ENCODE peak calls at places on chromosomes 3 and 15, in eight cellular contexts. One of them, this sample, is unnamed.

GRCh38 chr3:107798381-107798780 is 275.6 kb downstream of the BBX start:
- DNase-seq in T-cell: no peak
- DNase-seq in GDM1: no peak
- DNase-seq in stomach: no peak
- DNase-seq in HCEC 1CT: no peak
- DNase-seq in progenitor cell of endocrine pancreas: no peak
- DNase-seq in HT1080: no peak
- DNase-seq in Caki2: no peak
- DNase-seq in this sample: no peak

GRCh38 chr15:61243984-61244593 is 15.0 kb upstream of the RORA start:
- DNase-seq in progenitor cell of endocrine pancreas: no peak
- DNase-seq in Caki2: no peak
- DNase-seq in stomach: no peak
- DNase-seq in T-cell: no peak
- DNase-seq in HT1080: no peak
- DNase-seq in GDM1: no peak
- DNase-seq in HCEC 1CT: no peak
- DNase-seq in this sample: no peak

GRCh38 chr3:137121704-137122314 is 164.0 kb downstream of the IL20RB start:
- DNase-seq in Caki2: peak; percentile 10
- DNase-seq in HT1080: peak; percentile 56
- DNase-seq in progenitor cell of endocrine pancreas: no peak
- DNase-seq in T-cell: no peak
- DNase-seq in GDM1: peak; percentile 8
- DNase-seq in stomach: no peak
- DNase-seq in HCEC 1CT: peak; percentile 40
- DNase-seq in this sample: no peak

GRCh38 chr3:53974314-53974713 is 82.7 kb upstream of the SELENOK start:
- DNase-seq in HT1080: no peak
- DNase-seq in stomach: no peak
- DNase-seq in T-cell: no peak
- DNase-seq in HCEC 1CT: no peak
- DNase-seq in GDM1: no peak
- DNase-seq in progenitor cell of endocrine pancreas: no peak
- DNase-seq in Caki2: no peak
- DNase-seq in this sample: no peak

GRCh38 chr3:94246136-94246535 is 183.3 kb downstream of the NSUN3 start:
- DNase-seq in HT1080: peak; percentile 6
- DNase-seq in HCEC 1CT: no peak
- DNase-seq in T-cell: no peak
- DNase-seq in GDM1: no peak
- DNase-seq in progenitor cell of endocrine pancreas: no peak
- DNase-seq in Caki2: no peak
- DNase-seq in stomach: no peak
- DNase-seq in this sample: no peak

GRCh38 chr3:42052867-42053351 is 38.2 kb upstream of the TRAK1 start:
- DNase-seq in GDM1: no peak
- DNase-seq in progenitor cell of endocrine pancreas: no peak
- DNase-seq in T-cell: no peak
- DNase-seq in Caki2: no peak
- DNase-seq in HCEC 1CT: no peak
- DNase-seq in stomach: no peak
- DNase-seq in HT1080: no peak
- DNase-seq in this sample: no peak

GRCh38 chr3:124582621-124583437 is 147.4 kb upstream of the UMPS start:
- DNase-seq in progenitor cell of endocrine pancreas: no peak
- DNase-seq in HCEC 1CT: no peak
- DNase-seq in Caki2: peak; percentile 82
- DNase-seq in T-cell: no peak
- DNase-seq in HT1080: peak; percentile 47
- DNase-seq in stomach: no peak
- DNase-seq in GDM1: peak; percentile 22
- DNase-seq in this sample: no peak

GRCh38 chr3:14812196-14812785 is 6.5 kb upstream of the FGD5 start:
- DNase-seq in HT1080: no peak
- DNase-seq in stomach: no peak
- DNase-seq in GDM1: peak; percentile 56
- DNase-seq in progenitor cell of endocrine pancreas: no peak
- DNase-seq in Caki2: no peak
- DNase-seq in T-cell: no peak
- DNase-seq in HCEC 1CT: no peak
- DNase-seq in this sample: no peak

GRCh38 chr3:158105710-158106438 is at the start of gene SHOX2:
- DNase-seq in HCEC 1CT: peak; percentile 69
- DNase-seq in progenitor cell of endocrine pancreas: no peak
- DNase-seq in T-cell: no peak
- DNase-seq in Caki2: peak; percentile 75
- DNase-seq in GDM1: no peak
- DNase-seq in HT1080: peak; percentile 75
- DNase-seq in stomach: peak; percentile 28
- DNase-seq in this sample: no peak

GRCh38 chr3:59327324-59327939 is 277.6 kb upstream of the CFAP20DC start:
- DNase-seq in progenitor cell of endocrine pancreas: no peak
- DNase-seq in T-cell: no peak
- DNase-seq in Caki2: peak; percentile 93
- DNase-seq in GDM1: no peak
- DNase-seq in HT1080: peak; percentile 88
- DNase-seq in HCEC 1CT: peak; percentile 67
- DNase-seq in stomach: no peak
- DNase-seq in this sample: no peak

GRCh38 chr3:172351895-172352466 is 96.3 kb downstream of the GHSR start:
- DNase-seq in progenitor cell of endocrine pancreas: no peak
- DNase-seq in HT1080: no peak
- DNase-seq in HCEC 1CT: no peak
- DNase-seq in Caki2: no peak
- DNase-seq in T-cell: no peak
- DNase-seq in stomach: no peak
- DNase-seq in GDM1: no peak
- DNase-seq in this sample: no peak

GRCh38 chr15:63501256-63502089 is 2.9 kb upstream of the USP3 start:
- DNase-seq in HCEC 1CT: peak; percentile 82
- DNase-seq in HT1080: peak; percentile 58
- DNase-seq in progenitor cell of endocrine pancreas: no peak
- DNase-seq in T-cell: no peak
- DNase-seq in Caki2: peak; percentile 73
- DNase-seq in stomach: peak; percentile 80
- DNase-seq in GDM1: no peak
- DNase-seq in this sample: no peak

GRCh38 chr15:29668120-29668602 is 154.1 kb downstream of the TJP1 start:
- DNase-seq in GDM1: peak; percentile 63
- DNase-seq in HCEC 1CT: peak; percentile 71
- DNase-seq in stomach: peak; percentile 85
- DNase-seq in T-cell: no peak
- DNase-seq in HT1080: peak; percentile 86
- DNase-seq in Caki2: peak; percentile 80
- DNase-seq in progenitor cell of endocrine pancreas: peak; percentile 60
- DNase-seq in this sample: no peak

GRCh38 chr15:64105113-64105704 is 9.4 kb downstream of the SNX1 start:
- DNase-seq in T-cell: no peak
- DNase-seq in GDM1: no peak
- DNase-seq in HT1080: no peak
- DNase-seq in progenitor cell of endocrine pancreas: no peak
- DNase-seq in stomach: no peak
- DNase-seq in HCEC 1CT: peak; percentile 60
- DNase-seq in Caki2: no peak
- DNase-seq in this sample: no peak

GRCh38 chr3:143525408-143525807 is 322.9 kb downstream of the SLC9A9 start:
- DNase-seq in HCEC 1CT: peak; percentile 94
- DNase-seq in GDM1: no peak
- DNase-seq in Caki2: no peak
- DNase-seq in stomach: no peak
- DNase-seq in progenitor cell of endocrine pancreas: no peak
- DNase-seq in HT1080: no peak
- DNase-seq in T-cell: no peak
- DNase-seq in this sample: no peak

GRCh38 chr3:105752791-105753415 is 115.9 kb downstream of the CBLB start:
- DNase-seq in HCEC 1CT: peak; percentile 14
- DNase-seq in Caki2: no peak
- DNase-seq in progenitor cell of endocrine pancreas: no peak
- DNase-seq in stomach: no peak
- DNase-seq in HT1080: peak; percentile 5
- DNase-seq in GDM1: no peak
- DNase-seq in T-cell: peak; percentile 44
- DNase-seq in this sample: peak; percentile 25

GRCh38 chr3:119223511-119223910 is 17.2 kb downstream of the B4GALT4 start:
- DNase-seq in stomach: no peak
- DNase-seq in HT1080: no peak
- DNase-seq in HCEC 1CT: no peak
- DNase-seq in Caki2: no peak
- DNase-seq in T-cell: no peak
- DNase-seq in GDM1: no peak
- DNase-seq in progenitor cell of endocrine pancreas: no peak
- DNase-seq in this sample: no peak

GRCh38 chr15:33138000-33138399 is 56.5 kb downstream of the FMN1 start:
- DNase-seq in stomach: no peak
- DNase-seq in HCEC 1CT: no peak
- DNase-seq in HT1080: no peak
- DNase-seq in progenitor cell of endocrine pancreas: no peak
- DNase-seq in GDM1: no peak
- DNase-seq in T-cell: no peak
- DNase-seq in Caki2: no peak
- DNase-seq in this sample: no peak

GRCh38 chr3:5047764-5048163 is 68.5 kb downstream of the BHLHE40 start:
- DNase-seq in HCEC 1CT: no peak
- DNase-seq in HT1080: no peak
- DNase-seq in GDM1: no peak
- DNase-seq in Caki2: no peak
- DNase-seq in T-cell: no peak
- DNase-seq in stomach: no peak
- DNase-seq in progenitor cell of endocrine pancreas: no peak
- DNase-seq in this sample: no peak

GRCh38 chr3:120438971-120439370 is 11.8 kb downstream of the FSTL1 start:
- DNase-seq in Caki2: no peak
- DNase-seq in GDM1: no peak
- DNase-seq in HCEC 1CT: peak; percentile 62
- DNase-seq in stomach: no peak
- DNase-seq in HT1080: peak; percentile 51
- DNase-seq in progenitor cell of endocrine pancreas: no peak
- DNase-seq in T-cell: no peak
- DNase-seq in this sample: no peak

GRCh38 chr3:170598091-170598502 is 12.2 kb upstream of the SLC7A14 start:
- DNase-seq in Caki2: no peak
- DNase-seq in progenitor cell of endocrine pancreas: no peak
- DNase-seq in GDM1: no peak
- DNase-seq in T-cell: no peak
- DNase-seq in HT1080: no peak
- DNase-seq in stomach: no peak
- DNase-seq in HCEC 1CT: no peak
- DNase-seq in this sample: no peak

GRCh38 chr3:126849768-126850167 is 133.1 kb upstream of the PLXNA1 start:
- DNase-seq in progenitor cell of endocrine pancreas: no peak
- DNase-seq in HCEC 1CT: no peak
- DNase-seq in stomach: no peak
- DNase-seq in T-cell: no peak
- DNase-seq in HT1080: no peak
- DNase-seq in GDM1: no peak
- DNase-seq in Caki2: no peak
- DNase-seq in this sample: no peak

GRCh38 chr3:107975529-107976203 is 115.2 kb downstream of the CD47 start:
- DNase-seq in GDM1: no peak
- DNase-seq in stomach: no peak
- DNase-seq in T-cell: no peak
- DNase-seq in progenitor cell of endocrine pancreas: no peak
- DNase-seq in HT1080: no peak
- DNase-seq in HCEC 1CT: no peak
- DNase-seq in Caki2: no peak
- DNase-seq in this sample: no peak

GRCh38 chr15:27828721-27829120 is 270.4 kb downstream of the OCA2 start:
- DNase-seq in HCEC 1CT: no peak
- DNase-seq in GDM1: no peak
- DNase-seq in progenitor cell of endocrine pancreas: no peak
- DNase-seq in T-cell: no peak
- DNase-seq in Caki2: no peak
- DNase-seq in HT1080: no peak
- DNase-seq in stomach: no peak
- DNase-seq in this sample: no peak

GRCh38 chr15:80957556-80957955 is 32.1 kb downstream of the MESD start:
- DNase-seq in Caki2: no peak
- DNase-seq in GDM1: no peak
- DNase-seq in progenitor cell of endocrine pancreas: no peak
- DNase-seq in stomach: no peak
- DNase-seq in HCEC 1CT: no peak
- DNase-seq in HT1080: no peak
- DNase-seq in T-cell: no peak
- DNase-seq in this sample: no peak

GRCh38 chr3:48989126-48989795 is 780 bp upstream of the P4HTM start:
- DNase-seq in stomach: no peak
- DNase-seq in progenitor cell of endocrine pancreas: no peak
- DNase-seq in Caki2: no peak
- DNase-seq in HT1080: no peak
- DNase-seq in GDM1: no peak
- DNase-seq in T-cell: no peak
- DNase-seq in HCEC 1CT: no peak
- DNase-seq in this sample: peak; percentile 38

GRCh38 chr3:111326144-111326995 is 215.6 kb upstream of the CD96 start:
- DNase-seq in HT1080: no peak
- DNase-seq in Caki2: no peak
- DNase-seq in stomach: no peak
- DNase-seq in T-cell: no peak
- DNase-seq in progenitor cell of endocrine pancreas: no peak
- DNase-seq in HCEC 1CT: peak; percentile 81
- DNase-seq in GDM1: no peak
- DNase-seq in this sample: no peak

GRCh38 chr3:10428393-10429091 is 76.8 kb downstream of the ATP2B2 start:
- DNase-seq in HCEC 1CT: no peak
- DNase-seq in progenitor cell of endocrine pancreas: no peak
- DNase-seq in Caki2: no peak
- DNase-seq in GDM1: no peak
- DNase-seq in stomach: no peak
- DNase-seq in T-cell: no peak
- DNase-seq in HT1080: no peak
- DNase-seq in this sample: no peak